ENCODE peak calls at places on chromosomes 12 and 14, in four cellular contexts. K is Peyer's patch; P is ELR; E is stimulated activated CD4-positive, alpha-beta T cell treated with anti-CD3 and anti-CD28 coated beads, TNF-alpha, amount 100 ng/mL, for 1 hour. A is an unnamed sample.

GRCh38 chr14:95233702-95234241 is 76.4 kb upstream of the DICER1 start:
- DNase-seq in E (no peak), K (peak), P (no peak), A (no peak)

GRCh38 chr12:22262309-22262708 is 72.2 kb downstream of the ST8SIA1 start:
- DNase-seq in K (no peak), P (peak), E (no peak), A (no peak)

GRCh38 chr14:66383271-66383670 is 102.9 kb upstream of the CCDC196 start:
- DNase-seq in P (no peak), E (no peak), K (no peak), A (no peak)

GRCh38 chr12:95574799-95575452 is 23.6 kb upstream of the USP44 start:
- DNase-seq in K (no peak), E (no peak), P (peak), A (peak)

GRCh38 chr12:1590083-1590979 is 4.0 kb downstream of the FBXL14 start:
- DNase-seq in P (peak), K (no peak), E (no peak), A (peak)

GRCh38 chr12:21657336-21658077 is at the start of gene LDHB:
- DNase-seq in K (peak), P (peak), E (peak), A (peak)

GRCh38 chr14:103398427-103399195 is 13.4 kb downstream of the MARK3 start:
- DNase-seq in E (no peak), K (no peak), P (peak), A (peak)

GRCh38 chr14:50520947-50521815 is 11.2 kb downstream of the MAP4K5 start:
- DNase-seq in K (no peak), P (peak), E (no peak), A (peak)

GRCh38 chr14:49545716-49546115 is 40.5 kb downstream of the RPS29 start:
- DNase-seq in E (no peak), K (no peak), P (no peak), A (no peak)

GRCh38 chr12:109488051-109488665 is 10.7 kb downstream of the UBE3B start:
- DNase-seq in E (no peak), K (no peak), P (no peak), A (no peak)

GRCh38 chr14:105745433-105746123 is 219.2 kb downstream of the TMEM121 start:
- DNase-seq in P (no peak), K (no peak), E (no peak), A (no peak)

GRCh38 chr12:3171195-3171591 is 94.0 kb downstream of the TSPAN9 start:
- DNase-seq in P (peak), K (no peak), E (no peak), A (no peak)

GRCh38 chr12:105748806-105749600 is 389.8 kb downstream of the NUAK1 start:
- DNase-seq in E (no peak), K (no peak), P (no peak), A (peak)

GRCh38 chr12:13582421-13582820 is 385.9 kb downstream of the EMP1 start:
- DNase-seq in K (no peak), E (no peak), P (no peak), A (no peak)

GRCh38 chr12:124713436-124714082 is 146.1 kb upstream of the NCOR2 start:
- DNase-seq in K (peak), E (peak), P (peak), A (peak)

GRCh38 chr12:131375261-131375971 is 335.5 kb upstream of the SFSWAP start:
- DNase-seq in K (no peak), E (no peak), P (no peak), A (no peak)

GRCh38 chr12:124240493-124240892 is 54.4 kb upstream of the RFLNA start:
- DNase-seq in K (no peak), E (no peak), P (peak), A (peak)

GRCh38 chr12:64105026-64105425 is 117.1 kb downstream of the KICS2 start:
- DNase-seq in K (no peak), E (no peak), P (no peak), A (no peak)

GRCh38 chr14:37384870-37385596 is 187.3 kb downstream of the MIPOL1 start:
- DNase-seq in P (no peak), K (no peak), E (no peak), A (no peak)

GRCh38 chr12:123027726-123028445 is 47.4 kb downstream of the ARL6IP4 start:
- DNase-seq in K (no peak), P (no peak), E (no peak), A (no peak)

GRCh38 chr12:117792877-117793424 is 175.8 kb downstream of the KSR2 start:
- DNase-seq in P (no peak), E (no peak), K (no peak), A (no peak)

GRCh38 chr14:103095210-103095778 is 769 bp downstream of the EXOC3L4 start:
- DNase-seq in P (no peak), K (no peak), E (no peak), A (no peak)